ENCODE peak calls at places on chromosomes 3 and 15, in nine cellular contexts. K is fibroblast of lung, F is MCF 10A, Z is breast epithelium, W is body of pancreas, S is testis, C is H9, X is suprapubic skin, G is astrocyte of the spinal cord. E is an unnamed sample.

GRCh38 chr15:51982013-51982769 is 10.6 kb upstream of the LEO1 start:
- DNase-seq in G (peak; percentile 80), C (no peak), S (no peak), W (no peak), K (peak; percentile 88), X (no peak), Z (no peak), F (peak; percentile 78), E (no peak)

GRCh38 chr15:69659454-69660050 is 206.9 kb downstream of the RPLP1 start:
- DNase-seq in Z (no peak), X (no peak), S (no peak), W (no peak), G (no peak), K (no peak), F (no peak), C (no peak), E (no peak)

GRCh38 chr3:56131976-56132590 is 336.2 kb downstream of the ERC2 start:
- DNase-seq in Z (peak; percentile 53), G (peak; percentile 94), X (no peak), F (peak; percentile 95), W (no peak), C (no peak), S (no peak), K (peak; percentile 94), E (peak; percentile 74)

GRCh38 chr15:89760303-89761008 is 9.4 kb upstream of the MESP1 start:
- DNase-seq in W (peak; percentile 90), F (peak; percentile 89), Z (peak; percentile 90), G (peak; percentile 62), K (peak; percentile 71), X (peak; percentile 91), S (peak; percentile 84), C (peak; percentile 88), E (peak; percentile 98)

GRCh38 chr15:62853114-62853832 is 189.3 kb upstream of the TPM1 start:
- DNase-seq in W (no peak), K (no peak), S (no peak), G (no peak), Z (no peak), F (peak; percentile 67), X (no peak), C (no peak), E (peak; percentile 22)

GRCh38 chr3:52227766-52228165 is 2.3 kb upstream of the TLR9 start:
- DNase-seq in X (no peak), G (no peak), F (no peak), W (no peak), K (no peak), C (peak; percentile 24), S (no peak), Z (no peak), E (no peak)

GRCh38 chr15:78951841-78952238 is 7.0 kb upstream of the CTSH start:
- DNase-seq in W (peak; percentile 56), K (peak; percentile 12), C (no peak), G (no peak), F (peak; percentile 37), S (no peak), X (no peak), Z (no peak), E (no peak)

GRCh38 chr3:8386221-8386620 is 115.4 kb upstream of the LMCD1 start:
- DNase-seq in G (peak; percentile 14), X (no peak), W (no peak), Z (no peak), S (no peak), C (no peak), K (peak; percentile 16), F (no peak), E (no peak)

GRCh38 chr15:68652141-68652540 is 73.3 kb downstream of the CORO2B start:
- DNase-seq in K (no peak), C (no peak), F (no peak), Z (peak; percentile 7), W (no peak), S (peak; percentile 35), G (no peak), X (no peak), E (peak; percentile 71)

GRCh38 chr3:165233521-165234195 is 37.5 kb upstream of the SLITRK3 start:
- DNase-seq in C (no peak), X (no peak), K (no peak), W (no peak), G (peak; percentile 10), S (no peak), Z (no peak), F (peak; percentile 35), E (no peak)

GRCh38 chr3:151278223-151278622 is at the start of gene P2RY14:
- DNase-seq in W (no peak), S (no peak), X (no peak), G (no peak), Z (no peak), K (no peak), C (no peak), F (no peak), E (no peak)

GRCh38 chr15:77870195-77871065 is 207.1 kb downstream of the TBC1D2B start:
- DNase-seq in S (peak; percentile 78), G (peak; percentile 52), W (peak; percentile 75), Z (peak; percentile 67), X (no peak), K (peak; percentile 60), C (peak; percentile 90), F (peak; percentile 70), E (peak; percentile 95)

GRCh38 chr3:146117406-146118285 is 43.3 kb downstream of the PLOD2 start:
- DNase-seq in F (peak; percentile 40), X (no peak), C (no peak), Z (no peak), K (peak; percentile 92), S (no peak), G (peak; percentile 90), W (no peak), E (no peak)

GRCh38 chr15:34693053-34693744 is 61.6 kb downstream of the GJD2 start:
- DNase-seq in S (no peak), X (no peak), K (peak; percentile 52), Z (no peak), G (peak; percentile 41), C (no peak), W (no peak), F (peak; percentile 59), E (no peak)

GRCh38 chr3:10646531-10647335 is 141.3 kb upstream of the ATP2B2 start:
- DNase-seq in W (no peak), F (no peak), C (no peak), S (no peak), X (peak; percentile 41), Z (no peak), K (no peak), G (no peak), E (no peak)

GRCh38 chr3:121975702-121976302 is 46.2 kb downstream of the ILDR1 start:
- DNase-seq in X (no peak), C (no peak), G (no peak), F (no peak), K (no peak), S (no peak), W (no peak), Z (no peak), E (no peak)
- TF ChIP-seq CTCF in X (no peak), C (no peak), G (no peak), F (no peak), K (no peak), S (no peak), W (peak; percentile 24), Z (no peak), E (no peak)

DNA sequence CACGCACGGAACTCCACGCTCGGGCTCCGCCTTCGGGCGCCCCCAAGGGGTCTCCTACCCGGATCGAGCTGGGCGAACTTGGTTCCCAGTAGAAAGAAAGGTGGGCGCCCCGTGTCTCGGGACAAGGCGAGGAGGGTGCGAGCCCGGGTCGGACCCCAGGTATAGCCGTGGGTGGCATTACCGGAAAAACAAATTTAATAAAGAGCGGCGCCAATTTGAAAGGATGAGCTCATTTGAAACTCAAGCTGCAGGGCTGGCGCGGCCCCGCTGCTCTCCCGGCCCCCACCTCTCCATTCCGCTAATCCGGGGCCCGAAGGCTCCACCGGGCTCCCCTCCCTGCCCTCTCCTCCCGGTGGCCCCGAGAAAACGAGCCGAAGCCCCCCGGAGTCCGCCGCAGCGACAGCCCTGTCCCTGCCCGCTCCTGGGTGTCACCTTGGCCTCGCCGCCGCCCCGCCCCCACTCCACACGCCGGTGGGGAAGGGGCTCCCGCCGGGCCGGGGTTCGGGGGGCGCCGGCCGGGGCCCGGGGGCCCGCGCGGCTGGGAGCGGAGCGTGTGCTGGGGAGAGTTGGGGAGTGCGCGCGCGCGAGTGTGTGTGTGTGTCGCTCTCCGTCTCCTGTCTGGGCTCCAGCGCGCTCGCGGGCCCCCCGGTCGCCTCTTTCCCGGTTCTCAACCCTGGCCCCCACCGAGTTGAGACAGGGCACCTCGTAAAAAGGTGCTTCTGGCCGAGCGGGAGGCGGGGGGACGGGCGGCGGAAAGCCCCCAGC is 1.4 kb downstream of the IGF2BP2 start:
- DNase-seq in X (no peak), F (peak; percentile 47), W (peak; percentile 43), Z (no peak), C (no peak), S (peak; percentile 53), K (peak; percentile 40), G (no peak), E (peak; percentile 79)
- TF ChIP-seq CTCF in X (no peak), F (no peak), W (no peak), Z (no peak), C (peak; percentile 32), S (no peak), K (peak; percentile 13), G (no peak), E (peak; percentile 44)

GRCh38 chr15:39919740-39920509 is at the start of gene GPR176:
- DNase-seq in X (peak; percentile 84), F (no peak), C (peak; percentile 64), G (peak; percentile 88), K (peak; percentile 84), Z (no peak), W (peak; percentile 23), S (peak; percentile 64), E (peak; percentile 84)
- TF ChIP-seq CTCF in X (no peak), F (no peak), C (no peak), G (peak; percentile 14), K (no peak), Z (no peak), W (no peak), S (no peak), E (no peak)

GRCh38 chr15:48402778-48403177 is 71.5 kb downstream of the DUT start:
- DNase-seq in S (no peak), Z (no peak), C (no peak), F (no peak), X (no peak), G (no peak), K (no peak), W (no peak), E (no peak)

GRCh38 chr15:48408337-48408736 is 77.1 kb downstream of the DUT start:
- DNase-seq in F (no peak), Z (no peak), S (no peak), G (no peak), X (no peak), W (no peak), C (no peak), K (no peak), E (no peak)

GRCh38 chr15:48409623-48410022 is 78.4 kb downstream of the DUT start:
- DNase-seq in X (no peak), Z (no peak), G (no peak), S (no peak), W (no peak), F (no peak), K (no peak), C (no peak), E (no peak)

GRCh38 chr15:48406240-48406891 is 75.1 kb downstream of the DUT start:
- DNase-seq in Z (no peak), C (no peak), X (no peak), F (no peak), G (no peak), K (no peak), W (no peak), S (no peak), E (no peak)

DNA sequence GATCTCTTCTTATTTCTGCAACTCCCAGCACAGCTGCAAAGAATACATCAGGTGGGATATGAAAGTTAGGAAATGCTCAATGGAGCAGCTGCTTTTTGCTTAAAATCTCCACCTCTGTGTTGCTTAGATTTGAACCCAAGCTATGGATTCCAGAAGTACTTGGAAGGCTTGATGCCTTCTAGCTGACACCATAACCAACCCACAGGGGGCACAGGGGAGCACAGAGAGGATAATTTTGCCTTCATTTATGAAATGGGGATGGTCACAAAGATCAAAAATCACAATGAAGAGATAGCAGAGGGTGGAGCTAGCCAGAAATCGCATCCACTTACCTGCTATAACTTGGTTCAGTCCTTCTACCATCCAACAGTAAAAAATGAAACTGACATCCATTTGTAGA is 75.7 kb downstream of the DUT start:
- DNase-seq in F (no peak), X (no peak), G (no peak), K (no peak), C (no peak), S (no peak), W (no peak), Z (no peak), E (peak; percentile 59)
- TF ChIP-seq CTCF in F (no peak), X (no peak), G (peak; percentile 34), K (peak; percentile 34), C (peak; percentile 54), S (no peak), W (no peak), Z (peak; percentile 11), E (peak; percentile 68)

E was measured in endodermal cell.